ENCODE peak calls at places on chromosomes 12 and 14, in four cellular contexts. D is neuronal stem cell, R is GM23248, T is upper lobe of right lung. F is an unnamed sample.

GRCh38 chr14:51436630-51437029 is 196.6 kb downstream of the TMX1 start:
- DNase-seq in D (no peak), T (no peak), R (no peak), F (no peak)

GRCh38 chr14:99137913-99138571 is 134.0 kb downstream of the BCL11B start:
- DNase-seq in D (no peak), T (peak; percentile 45), R (no peak), F (no peak)

GRCh38 chr12:107554941-107555340 is 130.7 kb upstream of the PWP1 start:
- DNase-seq in R (no peak), T (no peak), D (no peak), F (no peak)

GRCh38 chr14:94337274-94337673 is 14.1 kb upstream of the SERPINA6 start:
- DNase-seq in T (no peak), R (peak; percentile 72), D (no peak), F (peak; percentile 51)

GRCh38 chr14:52950898-52951729 is at the start of gene FERMT2:
- DNase-seq in D (peak; percentile 90), R (peak; percentile 92), T (peak; percentile 94), F (peak; percentile 88)

GRCh38 chr12:23472329-23472971 is 477.0 kb downstream of the SOX5 start:
- DNase-seq in R (no peak), D (no peak), T (peak; percentile 75), F (no peak)

GRCh38 chr12:56461235-56462159 is 6.9 kb upstream of the SPRYD4 start:
- DNase-seq in D (no peak), R (peak; percentile 77), T (no peak), F (peak; percentile 70)

GRCh38 chr12:43676183-43676813 is 82.3 kb downstream of the PUS7L start:
- DNase-seq in R (peak; percentile 24), T (no peak), D (no peak), F (peak; percentile 12)

GRCh38 chr12:59023861-59024424 is 103.6 kb upstream of the LRIG3 start:
- DNase-seq in T (no peak), R (peak; percentile 60), D (no peak), F (no peak)

DNA sequence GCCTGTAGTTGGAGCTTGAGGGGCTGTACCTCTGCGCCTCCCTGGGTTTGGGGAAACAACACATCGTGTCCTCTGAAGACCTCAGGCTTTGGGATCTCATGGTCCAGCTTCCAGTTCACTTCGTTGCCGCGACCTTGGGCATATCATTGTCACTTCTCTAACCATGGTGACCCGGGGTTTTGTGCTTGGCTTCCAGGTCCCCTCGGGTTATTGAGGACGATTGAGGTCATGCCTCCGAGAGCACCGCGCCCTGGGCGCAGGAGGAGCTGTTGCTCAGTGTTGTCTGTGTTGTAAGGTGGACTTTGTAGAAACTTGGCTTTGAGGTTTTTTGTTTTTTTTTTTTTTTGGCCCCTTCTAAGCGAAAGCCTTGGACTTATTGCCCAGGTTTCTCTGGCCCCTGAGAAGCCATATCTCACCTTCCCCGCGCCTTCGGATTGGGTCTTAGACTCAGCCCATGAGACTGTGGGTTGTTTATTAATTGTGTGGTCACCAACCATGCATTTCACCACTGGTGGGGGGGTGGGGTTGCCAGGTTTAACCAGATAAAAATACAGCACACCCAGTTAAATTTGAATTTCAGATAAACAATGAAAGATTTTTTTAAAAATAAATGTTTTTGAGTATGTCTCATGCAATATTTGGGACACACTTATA is 2.6 kb downstream of the BCL7A start:
- DNase-seq in R (peak; percentile 10), D (no peak), T (no peak), F (no peak)
- H3K4me3 ChIP-seq in R (peak overlapping the region; percentile 73), D (no peak overlapping the region), T (peak overlapping the region; percentile 68), F (no peak overlapping the region)

GRCh38 chr12:120228291-120229070 is 27.6 kb upstream of the RPLP0 start:
- DNase-seq in R (peak; percentile 86), D (peak; percentile 83), T (peak; percentile 93), F (peak; percentile 84)
- H3K4me3 ChIP-seq in R (peak overlapping the region; percentile 16), D (no peak overlapping the region), T (no peak overlapping the region), F (no peak overlapping the region)

GRCh38 chr12:57782608-57783465 is at the start of gene TSFM:
- DNase-seq in T (peak; percentile 98), R (peak; percentile 97), D (peak; percentile 93), F (peak; percentile 96)

GRCh38 chr12:57783466-57783801 is 847 bp downstream of the TSFM start:
- DNase-seq in R (no peak), T (no peak), D (no peak), F (no peak)

GRCh38 chr12:57781801-57782200 is 786 bp upstream of the TSFM start:
- DNase-seq in T (no peak), D (no peak), R (no peak), F (no peak)

GRCh38 chr12:57781241-57781640 is 1.3 kb upstream of the TSFM start:
- DNase-seq in R (no peak), D (no peak), T (no peak), F (no peak)

DNA sequence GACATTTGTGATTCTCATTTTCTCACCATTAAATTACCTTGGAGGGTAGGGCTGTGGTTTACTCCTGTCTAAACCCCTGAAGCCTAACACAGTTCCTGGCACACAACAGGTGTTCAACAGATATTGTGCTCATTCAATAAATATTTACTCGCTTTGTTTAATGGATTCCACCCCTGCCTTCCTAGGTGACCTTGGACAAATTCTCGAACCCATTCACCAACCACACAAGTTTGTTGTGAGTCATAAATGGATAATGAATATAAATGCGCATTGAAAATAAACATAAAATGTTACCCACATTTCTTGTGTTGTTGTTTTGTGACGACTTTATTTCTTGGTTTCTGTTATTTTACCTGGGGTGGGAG is 362 bp upstream of the TSFM start:
- DNase-seq in T (no peak), D (no peak), R (no peak), F (no peak)
- H3K4me3 ChIP-seq in T (peak overlapping the region; percentile 95), D (no peak overlapping the region), R (peak overlapping the region; percentile 98), F (no peak overlapping the region)

GRCh38 chr14:76919431-76919810 is 93.2 kb downstream of the LRRC74A start:
- DNase-seq in R (no peak), D (no peak), T (no peak), F (no peak)

GRCh38 chr14:76918751-76919421 is 92.7 kb downstream of the LRRC74A start:
- DNase-seq in R (peak; percentile 99), D (no peak), T (peak; percentile 96), F (peak; percentile 99)

GRCh38 chr14:76917759-76918175 is 91.6 kb downstream of the LRRC74A start:
- DNase-seq in D (no peak), R (peak; percentile 56), T (peak; percentile 79), F (peak; percentile 11)

GRCh38 chr14:76917158-76917596 is 91.0 kb downstream of the LRRC74A start:
- DNase-seq in T (no peak), R (peak; percentile 85), D (peak; percentile 51), F (peak; percentile 85)

DNA sequence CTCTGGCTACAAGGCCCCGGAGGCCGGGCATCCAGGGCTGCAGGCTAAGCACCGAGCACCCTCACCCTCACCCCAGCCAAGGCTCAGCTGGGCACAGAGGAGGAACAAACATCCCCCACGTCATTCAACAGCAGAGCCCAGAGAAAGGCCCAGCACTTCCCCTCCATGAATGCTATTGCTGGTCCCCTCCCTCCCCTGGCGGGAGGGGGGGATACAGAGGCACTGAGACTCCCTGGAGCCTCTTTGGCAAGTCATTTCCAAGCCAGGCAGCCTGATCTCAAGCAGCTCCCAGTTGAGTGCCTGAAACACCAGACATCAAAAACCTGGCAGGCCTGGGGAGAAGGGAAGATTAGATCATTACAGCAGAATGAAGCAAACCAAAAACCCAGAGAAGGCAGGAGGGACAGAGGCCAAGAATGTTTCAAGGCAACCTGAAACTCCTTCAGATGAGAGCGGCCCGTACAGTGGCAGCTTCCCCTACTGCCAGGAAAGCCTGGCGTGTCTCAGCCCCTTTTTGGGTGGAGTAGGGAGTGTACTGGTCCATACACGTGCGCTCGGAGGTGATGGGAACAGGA is 92.1 kb downstream of the LRRC74A start:
- DNase-seq in T (peak; percentile 76), D (no peak), R (peak; percentile 93), F (peak; percentile 87)
- H3K4me3 ChIP-seq in T (no peak overlapping the region), D (no peak overlapping the region), R (peak overlapping the region; percentile 36), F (no peak overlapping the region)

GRCh38 chr12:11761869-11762567 is 112.5 kb downstream of the ETV6 start:
- DNase-seq in T (no peak), D (no peak), R (no peak), F (no peak)
- H3K4me3 ChIP-seq in T (no peak overlapping the region), D (no peak overlapping the region), R (no peak overlapping the region), F (no peak overlapping the region)

GRCh38 chr12:57771271-57771872 is 533 bp downstream of the METTL1 start:
- DNase-seq in D (peak; percentile 88), T (peak; percentile 93), R (peak; percentile 95), F (peak; percentile 90)
- H3K4me3 ChIP-seq in D (peak overlapping the region; percentile 87), T (peak overlapping the region; percentile 78), R (peak overlapping the region; percentile 99), F (peak overlapping the region; percentile 97)

DNA sequence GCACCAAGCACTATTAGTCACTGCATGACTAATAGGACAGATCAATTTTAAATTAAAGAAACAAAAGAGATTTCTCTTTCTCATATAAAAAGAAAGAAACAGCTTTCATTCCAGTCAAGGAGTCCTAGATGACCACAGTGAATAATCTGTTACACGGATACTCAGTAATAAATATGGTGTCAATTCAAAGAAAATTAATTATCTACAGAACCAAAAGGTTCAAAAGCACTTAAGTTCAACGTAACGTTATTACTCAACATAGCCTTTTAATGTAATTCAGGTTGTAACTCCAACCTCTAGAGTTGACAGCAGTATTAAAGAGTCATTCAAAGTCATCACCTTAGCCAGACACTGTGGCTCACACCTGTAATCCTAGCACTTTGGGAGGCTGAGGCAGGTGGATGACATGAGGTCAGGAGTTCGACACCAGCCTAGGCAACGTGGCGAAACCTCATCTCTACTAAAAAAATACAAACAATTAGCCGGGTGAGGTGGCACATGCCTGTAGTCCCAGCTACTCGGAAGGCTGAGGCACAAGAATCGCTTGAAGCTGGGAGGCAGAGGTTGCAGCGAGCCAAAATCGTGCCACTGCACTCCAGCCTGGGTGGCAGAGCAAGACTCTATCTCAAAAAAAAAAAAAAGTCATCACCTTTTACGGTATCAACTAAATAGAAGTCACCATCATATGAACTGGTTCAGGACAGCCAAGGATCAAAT is 4.4 kb downstream of the PPTC7 start:
- DNase-seq in D (no peak), R (no peak), T (no peak), F (no peak)
- H3K4me3 ChIP-seq in D (no peak overlapping the region), R (peak overlapping the region; percentile 68), T (no peak overlapping the region), F (no peak overlapping the region)

F was measured in cardiac fibroblast.